ENCODE peak calls at places on chromosomes 7 and 10, in six cellular contexts. A is DND-41, E is PC-3, V is hepatocyte, B is fibroblast of lung, O is astrocyte. X is an unnamed sample.

GRCh38 chr10:11823122-11823988 is at the start of gene PROSER2:
- DNase-seq in A (peak), E (peak), V (peak), B (peak), O (peak), X (no peak)

GRCh38 chr10:72605137-72605536 is 20.7 kb downstream of the MICU1 start:
- DNase-seq in A (no peak), E (no peak), V (no peak), B (no peak), O (peak), X (no peak)

GRCh38 chr10:86758231-86759072 is 2.0 kb downstream of the BMPR1A start:
- DNase-seq in A (no peak), E (peak), V (no peak), B (peak), O (no peak), X (no peak)

GRCh38 chr10:69624245-69624786 is 5.7 kb upstream of the FAM241B start:
- DNase-seq in A (no peak), E (no peak), V (no peak), B (no peak), O (no peak), X (no peak)

GRCh38 chr7:107027208-107027607 is 17.3 kb upstream of the PRKAR2B start:
- DNase-seq in A (no peak), E (no peak), V (no peak), B (no peak), O (no peak), X (no peak)

GRCh38 chr7:121605297-121605640 is 209.2 kb upstream of the FAM3C start:
- DNase-seq in A (no peak), E (peak), V (peak), B (peak), O (no peak), X (no peak)

GRCh38 chr7:81064446-81064845 is 145.6 kb upstream of the SEMA3C start:
- DNase-seq in A (no peak), E (no peak), V (peak), B (peak), O (no peak), X (no peak)

GRCh38 chr10:58003945-58004344 is 263.7 kb downstream of the IPMK start:
- DNase-seq in A (no peak), E (no peak), V (no peak), B (no peak), O (no peak), X (no peak)

GRCh38 chr7:27636326-27637006 is 26.2 kb downstream of the HIBADH start:
- DNase-seq in A (no peak), E (peak), V (peak), B (peak), O (no peak), X (no peak)

GRCh38 chr7:49791089-49791741 is 17.8 kb downstream of the VWC2 start:
- DNase-seq in A (no peak), E (peak), V (peak), B (no peak), O (no peak), X (no peak)

GRCh38 chr10:61215276-61215675 is 237.9 kb downstream of the TMEM26 start:
- DNase-seq in A (no peak), E (peak), V (no peak), B (no peak), O (no peak), X (no peak)

GRCh38 chr10:61217851-61218565 is 235.2 kb downstream of the TMEM26 start:
- DNase-seq in A (no peak), E (no peak), V (no peak), B (no peak), O (no peak), X (no peak)
- TF ChIP-seq EZH2 in A (no peak), E (no peak), V (no peak), B (no peak), O (no peak), X (no peak)

GRCh38 chr10:110837418-110838120 is 34.2 kb upstream of the PDCD4 start:
- DNase-seq in A (no peak), E (no peak), V (no peak), B (no peak), O (no peak), X (no peak)
- H3K27ac ChIP-seq in A (no peak), E (no peak), V (peak), B (no peak), O (no peak), X (no peak)

DNA sequence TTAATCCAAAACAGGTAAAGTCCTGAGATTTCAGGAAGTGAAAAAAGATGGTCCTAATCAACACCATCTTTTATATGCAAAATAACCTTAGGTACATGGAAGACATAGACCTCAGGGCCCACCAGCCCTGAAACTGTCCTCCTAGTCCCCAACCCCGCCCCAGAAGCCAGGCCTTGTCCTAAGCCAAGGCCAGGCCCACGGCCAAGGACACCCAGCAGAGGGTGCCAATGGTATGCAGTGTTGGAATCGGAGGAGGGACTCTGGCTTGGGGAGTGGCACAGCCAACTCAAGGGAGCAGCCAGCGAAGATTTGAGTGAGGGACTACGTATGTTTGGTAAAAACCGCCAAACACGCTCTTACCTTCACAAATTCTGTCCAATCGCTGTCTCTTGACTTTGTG is 96.7 kb downstream of the ZRANB1 start:
- DNase-seq in A (no peak), E (peak), V (no peak), B (no peak), O (no peak), X (no peak)
- TF ChIP-seq CTCF in A (peak), E (peak), V (no peak), B (no peak), O (no peak), X (peak)

GRCh38 chr7:45576249-45576929 is 2.2 kb downstream of the ADCY1 start:
- DNase-seq in A (no peak), E (no peak), V (no peak), B (no peak), O (no peak), X (no peak)

GRCh38 chr7:45573636-45574470 is at the start of gene ADCY1:
- DNase-seq in A (no peak), E (no peak), V (peak), B (no peak), O (no peak), X (no peak)

GRCh38 chr7:45574521-45575500 is 643 bp downstream of the ADCY1 start:
- DNase-seq in A (no peak), E (peak), V (peak), B (peak), O (peak), X (no peak)

GRCh38 chr7:45578022-45578421 is 3.9 kb downstream of the ADCY1 start:
- DNase-seq in A (no peak), E (no peak), V (no peak), B (no peak), O (no peak), X (no peak)

DNA sequence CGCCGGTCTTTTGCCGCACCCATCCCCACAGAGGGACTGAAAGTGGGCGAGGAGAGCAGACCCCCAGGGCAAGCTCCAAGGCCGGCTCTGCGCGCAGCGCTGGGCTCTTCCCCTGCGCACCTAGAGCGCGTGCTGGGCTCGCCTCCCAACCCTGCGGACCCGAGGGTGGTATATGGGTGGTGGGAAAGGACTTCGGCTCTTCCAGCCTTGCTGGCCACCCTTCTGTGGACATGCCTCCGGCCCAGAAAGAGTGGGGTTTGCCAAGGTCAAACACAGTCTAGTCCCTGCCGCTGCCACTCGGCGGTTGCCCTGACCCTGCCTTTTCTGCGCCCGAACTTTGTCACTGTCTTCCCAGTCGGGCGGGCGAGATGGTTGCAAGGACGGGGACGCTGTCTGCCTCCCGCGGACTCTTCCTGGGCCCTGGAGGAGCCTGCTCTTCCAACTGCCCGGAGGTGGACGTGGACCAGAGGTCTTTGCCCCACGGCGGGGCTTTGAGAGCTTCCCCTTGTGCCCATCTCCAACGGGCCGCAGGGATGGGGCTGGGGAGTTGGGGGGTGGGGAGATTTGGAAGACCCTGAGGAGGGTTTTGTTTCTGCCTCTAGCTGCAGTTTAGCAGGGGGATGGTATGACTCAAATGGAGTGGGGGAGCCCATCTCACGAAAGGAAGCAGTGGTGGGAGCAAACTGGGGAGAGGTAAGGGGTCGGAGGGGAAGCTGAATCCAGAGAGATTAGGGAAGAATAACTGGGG is 1.5 kb downstream of the ADCY1 start:
- DNase-seq in A (no peak), E (no peak), V (no peak), B (no peak), O (no peak), X (no peak)
- TF ChIP-seq EZH2 in A (no peak), E (peak), V (no peak), B (no peak), O (peak), X (peak)

DNA sequence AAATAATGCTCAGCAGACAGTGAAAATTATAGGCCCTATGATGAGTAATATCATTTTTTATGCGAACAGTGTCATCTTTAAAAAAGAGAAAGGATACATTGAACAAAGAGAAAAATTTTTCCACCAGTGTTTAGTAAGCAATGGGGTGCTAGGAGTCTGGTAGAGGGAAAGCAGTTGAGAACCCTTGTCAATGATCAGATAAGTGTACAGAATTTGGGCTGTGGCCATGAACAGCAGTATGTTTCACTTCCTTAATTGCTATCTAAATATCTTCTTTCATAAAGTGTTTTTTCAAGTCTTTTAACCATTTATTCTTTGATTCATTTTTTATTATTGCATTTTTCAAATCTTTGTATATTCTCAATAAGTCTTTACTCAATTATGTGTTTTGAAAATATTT is 750.7 kb upstream of the KCND2 start:
- DNase-seq in A (no peak), E (no peak), V (no peak), B (no peak), O (no peak), X (no peak)
- H3K27ac ChIP-seq in A (no peak), E (no peak), V (no peak), B (no peak), O (no peak), X (no peak)

GRCh38 chr7:66013938-66014337 is 31.9 kb upstream of the GUSB start:
- DNase-seq in A (no peak), E (peak), V (peak), B (peak), O (peak), X (no peak)
- TF ChIP-seq CTCF in A (peak), E (peak), V (peak), B (peak), O (no peak), X (peak)

GRCh38 chr10:106242301-106242700 is 922.2 kb downstream of the SORCS1 start:
- DNase-seq in A (no peak), E (no peak), V (no peak), B (no peak), O (no peak), X (no peak)
- TF ChIP-seq EZH2 in A (no peak), E (no peak), V (no peak), B (no peak), O (no peak), X (no peak)

DNA sequence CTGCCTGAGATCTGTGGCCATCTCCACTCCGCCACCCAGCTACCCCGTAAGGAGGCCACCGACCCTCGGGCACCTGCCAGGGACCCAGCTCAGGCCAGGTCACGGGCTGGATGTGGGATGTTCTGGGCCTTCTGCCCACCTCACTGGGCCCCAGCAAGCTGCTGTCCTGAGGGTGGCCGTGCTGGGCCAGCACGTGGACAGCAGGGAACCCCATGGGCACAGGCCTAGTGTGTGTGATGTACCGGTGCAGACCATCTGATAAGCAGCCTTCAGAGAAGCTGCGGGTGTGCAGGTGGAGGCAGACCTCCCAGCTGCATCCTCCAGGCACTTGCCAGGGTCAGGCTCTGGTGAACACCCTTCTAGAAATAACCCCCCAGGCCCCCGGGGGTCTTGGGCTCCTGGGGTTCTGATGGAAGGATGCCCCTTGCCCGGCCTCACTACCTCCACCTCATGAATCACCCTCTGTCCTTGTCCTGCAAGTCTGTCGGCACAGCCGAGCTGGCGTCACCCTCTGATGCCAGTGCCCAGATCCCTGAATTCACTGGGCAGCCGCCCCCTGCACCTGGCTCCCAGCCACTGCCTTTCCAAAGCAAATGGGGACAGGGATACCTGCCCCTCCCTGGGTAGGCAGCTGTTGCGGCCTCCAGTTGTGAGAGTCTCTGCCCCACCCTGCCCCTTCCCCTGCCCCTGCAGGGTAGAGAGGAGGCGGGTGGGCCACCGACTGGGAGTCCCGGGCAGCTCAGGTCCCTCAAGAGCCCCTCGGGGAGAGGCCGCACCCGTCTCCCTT is 139.8 kb downstream of the FAM53B start:
- DNase-seq in A (no peak), E (no peak), V (no peak), B (no peak), O (no peak), X (no peak)
- H3K27ac ChIP-seq in A (peak), E (no peak), V (no peak), B (no peak), O (no peak), X (no peak)

GRCh38 chr10:63889756-63890155 is 368.6 kb downstream of the REEP3 start:
- DNase-seq in A (no peak), E (no peak), V (no peak), B (no peak), O (no peak), X (no peak)

GRCh38 chr10:63886281-63887025 is 365.3 kb downstream of the REEP3 start:
- DNase-seq in A (no peak), E (no peak), V (no peak), B (no peak), O (no peak), X (no peak)

GRCh38 chr10:63885159-63885558 is 364.0 kb downstream of the REEP3 start:
- DNase-seq in A (no peak), E (no peak), V (no peak), B (no peak), O (no peak), X (no peak)

GRCh38 chr10:63887600-63888396 is 366.6 kb downstream of the REEP3 start:
- DNase-seq in A (no peak), E (peak), V (no peak), B (no peak), O (no peak), X (no peak)

GRCh38 chr10:63887026-63887589 is 365.9 kb downstream of the REEP3 start:
- DNase-seq in A (no peak), E (no peak), V (no peak), B (no peak), O (no peak), X (no peak)
- TF ChIP-seq CTCF in A (no peak), E (no peak), V (no peak), B (no peak), O (no peak), X (no peak)